ENCODE peak calls at places on chromosomes 5 and 9, in four cellular contexts. One of them, this sample, is unnamed.

GRCh38 chr5:59571077-59571476 is 322.4 kb downstream of the PDE4D start:
- DNase-seq in IMR-90: no peak
- DNase-seq in GM23248: no peak
- DNase-seq in GM23338: no peak
- DNase-seq in this sample: no peak

GRCh38 chr5:38789134-38789533 is 56.7 kb upstream of the OSMR start:
- DNase-seq in IMR-90: peak; percentile 26
- DNase-seq in GM23248: no peak
- DNase-seq in GM23338: no peak
- DNase-seq in this sample: no peak

GRCh38 chr9:21559402-21560280 is 77.5 kb upstream of the IFNE start:
- DNase-seq in GM23338: peak; percentile 83
- DNase-seq in GM23248: peak; percentile 88
- DNase-seq in IMR-90: peak; percentile 55
- DNase-seq in this sample: no peak

GRCh38 chr9:109349431-109349846 is 28.6 kb upstream of the EPB41L4B start:
- DNase-seq in IMR-90: peak; percentile 89
- DNase-seq in GM23248: peak; percentile 97
- DNase-seq in GM23338: no peak
- DNase-seq in this sample: no peak

GRCh38 chr9:7246181-7246580 is 488.4 kb downstream of the KDM4C start:
- DNase-seq in IMR-90: no peak
- DNase-seq in GM23338: no peak
- DNase-seq in GM23248: no peak
- DNase-seq in this sample: no peak

GRCh38 chr5:17257705-17258273 is 40.4 kb downstream of the BASP1 start:
- DNase-seq in GM23338: no peak
- DNase-seq in GM23248: no peak
- DNase-seq in IMR-90: peak; percentile 22
- DNase-seq in this sample: no peak

GRCh38 chr5:76717222-76718083 is 1.5 kb downstream of the F2R start:
- DNase-seq in GM23248: no peak
- DNase-seq in GM23338: no peak
- DNase-seq in IMR-90: no peak
- DNase-seq in this sample: peak; percentile 12

GRCh38 chr9:116870566-116870965 is 183.5 kb downstream of the TRIM32 start:
- DNase-seq in GM23248: no peak
- DNase-seq in GM23338: peak; percentile 57
- DNase-seq in IMR-90: no peak
- DNase-seq in this sample: peak; percentile 2

GRCh38 chr9:109423877-109424276 is 74.2 kb downstream of the PTPN3 start:
- DNase-seq in GM23338: no peak
- DNase-seq in IMR-90: no peak
- DNase-seq in GM23248: no peak
- DNase-seq in this sample: no peak

GRCh38 chr9:80615964-80616363 is 1044.2 kb downstream of the TLE4 start:
- DNase-seq in GM23338: no peak
- DNase-seq in IMR-90: peak; percentile 65
- DNase-seq in GM23248: no peak
- DNase-seq in this sample: no peak

GRCh38 chr5:54689411-54690251 is 172.1 kb downstream of the SNX18 start:
- DNase-seq in GM23338: no peak
- DNase-seq in GM23248: no peak
- DNase-seq in IMR-90: no peak
- DNase-seq in this sample: no peak

GRCh38 chr9:120950421-120951388 is 24.1 kb upstream of the TRAF1 start:
- DNase-seq in IMR-90: no peak
- DNase-seq in GM23248: peak; percentile 8
- DNase-seq in GM23338: no peak
- DNase-seq in this sample: no peak

GRCh38 chr5:137622850-137623249 is 113.0 kb downstream of the KLHL3 start:
- DNase-seq in IMR-90: no peak
- DNase-seq in GM23338: no peak
- DNase-seq in GM23248: peak; percentile 73
- DNase-seq in this sample: no peak

GRCh38 chr5:105288946-105289345 is 1726.4 kb upstream of the NUDT12 start:
- DNase-seq in GM23248: no peak
- DNase-seq in GM23338: no peak
- DNase-seq in IMR-90: no peak
- DNase-seq in this sample: no peak

GRCh38 chr5:177447066-177447610 is 524 bp downstream of the PRR7 start:
- DNase-seq in GM23248: peak; percentile 76
- DNase-seq in IMR-90: peak; percentile 25
- DNase-seq in GM23338: peak; percentile 86
- DNase-seq in this sample: peak; percentile 95

GRCh38 chr5:136006767-136007251 is 22.0 kb upstream of the TGFBI start:
- DNase-seq in IMR-90: peak; percentile 97
- DNase-seq in GM23248: peak; percentile 97
- DNase-seq in GM23338: no peak
- DNase-seq in this sample: no peak

GRCh38 chr9:98129451-98129881 is 10.4 kb upstream of the TRIM14 start:
- DNase-seq in GM23248: no peak
- DNase-seq in GM23338: no peak
- DNase-seq in IMR-90: peak; percentile 7
- DNase-seq in this sample: peak; percentile 86

GRCh38 chr9:77807295-77807694 is 159.2 kb upstream of the GNA14 start:
- DNase-seq in IMR-90: peak; percentile 93
- DNase-seq in GM23338: no peak
- DNase-seq in GM23248: peak; percentile 95
- DNase-seq in this sample: no peak

DNA sequence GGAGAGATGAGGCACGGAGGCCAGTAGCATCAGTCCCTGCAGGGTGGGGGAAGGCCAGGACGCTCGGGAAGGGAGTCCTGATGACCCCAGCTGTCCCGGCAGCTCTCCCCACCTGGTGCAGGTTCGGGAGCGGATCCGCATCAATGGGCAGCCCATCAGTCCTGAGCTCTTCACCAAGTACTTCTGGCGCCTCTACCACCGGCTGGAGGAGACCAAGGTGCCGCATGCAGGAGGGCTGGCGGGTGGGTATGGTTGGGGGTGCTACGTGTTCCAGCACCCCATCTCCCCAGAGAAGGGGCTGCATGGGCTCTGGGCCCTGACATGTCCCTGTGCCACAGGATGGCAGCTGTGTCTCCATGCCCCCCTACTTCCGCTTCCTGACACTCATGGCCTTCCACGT is 4.2 kb downstream of the FPGS start:
- DNase-seq in GM23248: no peak
- DNase-seq in GM23338: no peak
- DNase-seq in IMR-90: no peak
- DNase-seq in this sample: no peak
- H4K20me1 ChIP-seq in GM23248: no peaks in the 10 kb centered on the region
- H4K20me1 ChIP-seq in GM23338: peaks cover 15% of the 10 kb centered on the region
- H4K20me1 ChIP-seq in IMR-90: peaks cover 8% of the 10 kb centered on the region
- H4K20me1 ChIP-seq in this sample: peaks cover 6% of the 10 kb centered on the region

DNA sequence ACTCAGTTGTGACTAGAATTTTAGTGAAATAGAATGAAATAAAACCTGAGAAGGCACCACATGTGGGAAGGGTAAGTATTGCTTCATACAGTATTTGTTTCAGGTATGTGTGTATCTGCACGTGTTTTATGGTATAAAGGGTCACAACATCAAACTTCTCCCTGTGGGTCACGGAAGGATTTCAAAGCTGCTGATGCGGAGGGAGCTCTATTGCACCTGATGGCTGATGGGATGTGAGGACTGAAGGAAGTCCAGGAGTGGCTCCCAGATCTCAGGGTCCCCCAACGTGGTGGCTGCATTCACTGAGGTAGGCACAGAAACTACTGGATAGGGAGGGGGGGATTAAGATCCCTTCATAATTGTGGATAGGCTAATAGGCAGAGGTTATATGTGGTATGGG is 159.7 kb downstream of the PJA2 start:
- DNase-seq in GM23338: no peak
- DNase-seq in IMR-90: no peak
- DNase-seq in GM23248: no peak
- DNase-seq in this sample: no peak
- H2AFZ ChIP-seq in GM23338: no peak overlapping the region
- H2AFZ ChIP-seq in IMR-90: no peak overlapping the region
- H2AFZ ChIP-seq in GM23248: no peak overlapping the region
- H2AFZ ChIP-seq in this sample: no peak overlapping the region

GRCh38 chr5:329106-329757 is 7.7 kb downstream of the AHRR start:
- DNase-seq in GM23338: no peak
- DNase-seq in GM23248: peak; percentile 62
- DNase-seq in IMR-90: peak; percentile 33
- DNase-seq in this sample: no peak
- H4K20me1 ChIP-seq in GM23338: no peaks in the 10 kb centered on the region
- H4K20me1 ChIP-seq in GM23248: peaks cover 4% of the 10 kb centered on the region
- H4K20me1 ChIP-seq in IMR-90: peaks cover 71% of the 10 kb centered on the region
- H4K20me1 ChIP-seq in this sample: no peaks in the 10 kb centered on the region

DNA sequence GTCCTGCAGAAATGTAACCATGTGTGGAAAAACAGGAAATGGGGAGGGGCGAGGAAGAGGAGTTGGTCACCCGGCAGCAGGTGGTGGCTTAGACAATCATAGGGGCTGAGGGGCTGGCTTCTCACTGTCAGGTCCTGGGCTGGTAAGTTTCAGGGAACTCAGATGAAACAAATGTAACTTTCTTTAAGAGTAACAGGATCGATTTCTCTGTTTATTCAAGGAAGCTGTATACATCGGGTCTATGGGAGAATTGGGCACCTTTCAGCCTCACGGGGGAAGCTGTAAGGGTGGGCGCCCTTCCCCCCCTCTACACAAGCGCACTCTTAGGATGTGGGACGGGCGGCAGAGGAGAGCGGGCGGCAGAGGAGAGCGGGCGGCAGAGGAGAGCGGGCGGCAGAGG is 104.3 kb upstream of the SIMC1 start:
- DNase-seq in GM23248: no peak
- DNase-seq in IMR-90: no peak
- DNase-seq in GM23338: peak; percentile 37
- DNase-seq in this sample: no peak
- H2AFZ ChIP-seq in GM23248: no peak overlapping the region
- H2AFZ ChIP-seq in IMR-90: no peak overlapping the region
- H2AFZ ChIP-seq in GM23338: peak overlapping the region; percentile 94
- H2AFZ ChIP-seq in this sample: no peak overlapping the region

GRCh38 chr5:180516440-180516839 is 22.3 kb downstream of the CNOT6 start:
- DNase-seq in GM23338: no peak
- DNase-seq in GM23248: no peak
- DNase-seq in IMR-90: no peak
- DNase-seq in this sample: no peak
- H4K20me1 ChIP-seq in GM23338: peaks cover 87% of the 10 kb centered on the region
- H4K20me1 ChIP-seq in GM23248: peaks cover 6% of the 10 kb centered on the region
- H4K20me1 ChIP-seq in IMR-90: peaks cover 44% of the 10 kb centered on the region
- H4K20me1 ChIP-seq in this sample: peaks cover 18% of the 10 kb centered on the region

GRCh38 chr9:17578577-17578910 is 322 bp upstream of the SH3GL2 start:
- DNase-seq in GM23248: no peak
- DNase-seq in GM23338: no peak
- DNase-seq in IMR-90: no peak
- DNase-seq in this sample: no peak
- H2AFZ ChIP-seq in GM23248: peak overlapping the region; percentile 26
- H2AFZ ChIP-seq in GM23338: peak overlapping the region; percentile 98
- H2AFZ ChIP-seq in IMR-90: peak overlapping the region; percentile 80
- H2AFZ ChIP-seq in this sample: no peak overlapping the region

This sample was measured in Karpas-422.